ENCODE peak calls at places on chromosomes 7 and 10, in five cellular contexts. J is fibroblast of mammary gland, A is hepatocyte, D is heart left ventricle, H is GM12878. G is an unnamed sample.

GRCh38 chr10:61140765-61141392 is 196.9 kb upstream of the RHOBTB1 start:
- DNase-seq in A (peak), H (no peak), J (peak), D (no peak), G (no peak)

GRCh38 chr10:103395754-103396066 is 565 bp downstream of the ATP5MK start:
- DNase-seq in A (peak), J (peak), D (no peak), H (no peak), G (no peak)

GRCh38 chr10:17234541-17234940 is 6.5 kb downstream of the VIM start:
- DNase-seq in H (no peak), A (no peak), D (no peak), J (no peak), G (no peak)

GRCh38 chr7:2104716-2105115 is 128.0 kb downstream of the MAD1L1 start:
- DNase-seq in H (no peak), A (no peak), J (peak), D (no peak), G (no peak)

GRCh38 chr10:102673961-102674511 is 29.8 kb downstream of the TRIM8 start:
- DNase-seq in J (peak), D (peak), A (peak), H (no peak), G (no peak)

GRCh38 chr7:48299580-48300169 is 128.4 kb downstream of the ABCA13 start:
- DNase-seq in H (peak), J (peak), D (no peak), A (peak), G (no peak)

GRCh38 chr7:124918662-124919061 is 11.0 kb downstream of the POT1 start:
- DNase-seq in D (no peak), H (no peak), A (no peak), J (no peak), G (no peak)

GRCh38 chr10:85635650-85636049 is 730.9 kb downstream of the GRID1 start:
- DNase-seq in J (no peak), A (no peak), H (no peak), D (no peak), G (no peak)

GRCh38 chr7:102008535-102009262 is 191.3 kb downstream of the CUX1 start:
- DNase-seq in H (no peak), J (no peak), A (peak), D (no peak), G (no peak)

GRCh38 chr7:51259766-51260165 is 56.8 kb downstream of the COBL start:
- DNase-seq in J (no peak), D (no peak), A (no peak), H (no peak), G (no peak)

GRCh38 chr7:57867884-57868701 is 418.1 kb downstream of the ZNF716 start:
- DNase-seq in D (peak), A (no peak), H (no peak), J (no peak), G (no peak)

GRCh38 chr10:124084693-124085092 is 8.7 kb downstream of the CHST15 start:
- DNase-seq in H (no peak), D (no peak), J (no peak), A (no peak), G (no peak)

GRCh38 chr7:80721880-80722595 is 83.6 kb downstream of the CD36 start:
- DNase-seq in H (no peak), D (no peak), J (peak), A (peak), G (no peak)

GRCh38 chr10:306654-307185 is 171.5 kb downstream of the ZMYND11 start:
- DNase-seq in D (no peak), A (no peak), J (no peak), H (no peak), G (no peak)

GRCh38 chr7:70154521-70155180 is 556.4 kb downstream of the AUTS2 start:
- DNase-seq in J (peak), H (no peak), A (no peak), D (no peak), G (no peak)

GRCh38 chr7:139572071-139572470 is 48.6 kb downstream of the CLEC2L start:
- DNase-seq in J (no peak), A (no peak), D (no peak), H (no peak), G (no peak)

GRCh38 chr7:78497730-78498129 is 699.2 kb downstream of the PHTF2 start:
- DNase-seq in D (no peak), A (no peak), J (no peak), H (no peak), G (no peak)

GRCh38 chr10:9342865-9343450 is 1288.5 kb downstream of the GATA3 start:
- DNase-seq in A (peak), D (no peak), H (no peak), J (peak), G (no peak)

GRCh38 chr10:110600487-110601101 is 33.1 kb downstream of the SMC3 start:
- DNase-seq in A (peak), H (no peak), D (no peak), J (peak), G (no peak)

GRCh38 chr7:14228341-14228740 is 238.9 kb upstream of the ETV1 start:
- DNase-seq in D (no peak), J (peak), A (no peak), H (no peak), G (no peak)

GRCh38 chr7:70419816-70420215 is 712.1 kb upstream of the GALNT17 start:
- DNase-seq in D (no peak), H (no peak), J (no peak), A (no peak), G (no peak)

GRCh38 chr10:77392851-77393250 is 244.8 kb downstream of the KCNMA1 start:
- DNase-seq in D (no peak), H (no peak), A (no peak), J (peak), G (no peak)

GRCh38 chr7:125089171-125089570 is 159.5 kb upstream of the POT1 start:
- DNase-seq in J (no peak), A (no peak), H (no peak), D (no peak), G (no peak)

GRCh38 chr10:96616961-96617360 is 30.1 kb upstream of the TM9SF3 start:
- DNase-seq in A (no peak), H (no peak), J (no peak), D (no peak), G (no peak)

GRCh38 chr7:71559214-71559613 is 427.3 kb downstream of the GALNT17 start:
- DNase-seq in J (no peak), A (no peak), D (no peak), H (no peak), G (no peak)

GRCh38 chr10:62231371-62231770 is 37.3 kb downstream of the RTKN2 start:
- DNase-seq in J (peak), D (no peak), H (no peak), A (no peak), G (no peak)

GRCh38 chr10:113999520-113999919 is 44.1 kb upstream of the ADRB1 start:
- DNase-seq in H (no peak), A (no peak), D (peak), J (no peak), G (no peak)

GRCh38 chr7:103991406-103991805 is 1.9 kb upstream of the RELN start:
- DNase-seq in H (no peak), J (no peak), A (no peak), D (no peak), G (no peak)

GRCh38 chr7:103988468-103989199 is 824 bp downstream of the RELN start:
- DNase-seq in D (no peak), A (peak), J (no peak), H (no peak), G (no peak)

GRCh38 chr7:103989200-103989784 is at the start of gene RELN:
- DNase-seq in A (peak), D (peak), H (no peak), J (peak), G (no peak)

GRCh38 chr7:103990991-103991390 is 1.5 kb upstream of the RELN start:
- DNase-seq in A (no peak), D (no peak), J (no peak), H (no peak), G (no peak)

GRCh38 chr7:103989785-103990775 is 622 bp upstream of the RELN start:
- DNase-seq in D (no peak), J (peak), H (no peak), A (peak), G (peak)
- TF ChIP-seq CTCF in D (no peak), J (no peak), H (no peak), A (peak), G (peak)

GRCh38 chr10:126502481-126502880 is 114.2 kb upstream of the ADAM12 start:
- DNase-seq in J (peak), H (no peak), D (no peak), A (no peak), G (no peak)

GRCh38 chr10:126499744-126500143 is 111.5 kb upstream of the ADAM12 start:
- DNase-seq in A (no peak), H (no peak), D (no peak), J (no peak), G (no peak)

GRCh38 chr10:126500185-126500584 is 111.9 kb upstream of the ADAM12 start:
- DNase-seq in A (no peak), D (no peak), H (no peak), J (no peak), G (no peak)

GRCh38 chr10:126501828-126502227 is 113.6 kb upstream of the ADAM12 start:
- DNase-seq in H (no peak), J (no peak), A (no peak), D (no peak), G (no peak)

GRCh38 chr10:126500866-126501265 is 112.6 kb upstream of the ADAM12 start:
- DNase-seq in H (no peak), D (no peak), J (peak), A (no peak), G (no peak)
- TF ChIP-seq CTCF in H (no peak), D (no peak), J (peak), A (no peak), G (peak)

GRCh38 chr7:112939589-112940313 is 146.9 kb downstream of the GPR85 start:
- DNase-seq in A (peak), D (peak), J (peak), H (peak), G (peak)
- TF ChIP-seq CTCF in A (no peak), D (no peak), J (no peak), H (no peak), G (no peak)

GRCh38 chr7:44244282-44244681 is 43.5 kb downstream of the YKT6 start:
- DNase-seq in J (no peak), D (no peak), H (no peak), A (no peak), G (no peak)
- TF ChIP-seq CTCF in J (peak), D (peak), H (peak), A (peak), G (peak)